ENCODE peak calls at places on chromosome 2, in four cellular contexts. One of them, this sample, is unnamed. For H3K4me1, the result is how much of the 10 kb centered on the place peaks cover.

GRCh38 chr2:77228379-77228778 is 293.8 kb downstream of the LRRTM4 start:
- DNase-seq in adrenal gland: no peak
- DNase-seq in heart left ventricle: no peak
- DNase-seq in testis: no peak
- DNase-seq in this sample: no peak

GRCh38 chr2:159002465-159003130 is 34.2 kb downstream of the TANC1 start:
- DNase-seq in adrenal gland: no peak
- DNase-seq in heart left ventricle: no peak
- DNase-seq in testis: no peak
- DNase-seq in this sample: no peak

GRCh38 chr2:72137498-72138010 is 10.1 kb downstream of the CYP26B1 start:
- DNase-seq in adrenal gland: peak
- DNase-seq in heart left ventricle: peak
- DNase-seq in testis: peak
- DNase-seq in this sample: peak

GRCh38 chr2:40352321-40353099 is 99.4 kb downstream of the SLC8A1 start:
- DNase-seq in adrenal gland: no peak
- DNase-seq in heart left ventricle: no peak
- DNase-seq in testis: no peak
- DNase-seq in this sample: no peak

GRCh38 chr2:9519250-9519649 is 36.4 kb downstream of the ADAM17 start:
- DNase-seq in adrenal gland: no peak
- DNase-seq in heart left ventricle: no peak
- DNase-seq in testis: no peak
- DNase-seq in this sample: no peak

GRCh38 chr2:63742592-63742991 is 99.1 kb upstream of the UGP2 start:
- DNase-seq in adrenal gland: no peak
- DNase-seq in heart left ventricle: no peak
- DNase-seq in testis: no peak
- DNase-seq in this sample: no peak

GRCh38 chr2:218861645-218862318 is 2.2 kb downstream of the WNT6 start:
- DNase-seq in adrenal gland: no peak
- DNase-seq in heart left ventricle: no peak
- DNase-seq in testis: no peak
- DNase-seq in this sample: peak

GRCh38 chr2:234995332-234996007 is 43.7 kb downstream of the SH3BP4 start:
- DNase-seq in adrenal gland: no peak
- DNase-seq in heart left ventricle: no peak
- DNase-seq in testis: peak
- DNase-seq in this sample: peak

GRCh38 chr2:19649785-19650380 is 251.9 kb downstream of the TTC32 start:
- DNase-seq in adrenal gland: no peak
- DNase-seq in heart left ventricle: peak
- DNase-seq in testis: no peak
- DNase-seq in this sample: peak

GRCh38 chr2:171811229-171811628 is 82.8 kb downstream of the SLC25A12 start:
- DNase-seq in adrenal gland: no peak
- DNase-seq in heart left ventricle: no peak
- DNase-seq in testis: no peak
- DNase-seq in this sample: no peak

GRCh38 chr2:39632871-39633270 is 32.8 kb upstream of the TMEM178A start:
- DNase-seq in adrenal gland: no peak
- DNase-seq in heart left ventricle: no peak
- DNase-seq in testis: no peak
- DNase-seq in this sample: no peak

GRCh38 chr2:97979894-97980293 is 15.9 kb downstream of the TMEM131 start:
- DNase-seq in adrenal gland: no peak
- DNase-seq in heart left ventricle: no peak
- DNase-seq in testis: no peak
- DNase-seq in this sample: no peak

GRCh38 chr2:46412010-46412409 is 67.4 kb upstream of the TMEM247 start:
- DNase-seq in adrenal gland: no peak
- DNase-seq in heart left ventricle: no peak
- DNase-seq in testis: no peak
- DNase-seq in this sample: no peak

GRCh38 chr2:126409850-126410249 is 246.1 kb upstream of the GYPC start:
- DNase-seq in adrenal gland: no peak
- DNase-seq in heart left ventricle: no peak
- DNase-seq in testis: no peak
- DNase-seq in this sample: no peak

DNA sequence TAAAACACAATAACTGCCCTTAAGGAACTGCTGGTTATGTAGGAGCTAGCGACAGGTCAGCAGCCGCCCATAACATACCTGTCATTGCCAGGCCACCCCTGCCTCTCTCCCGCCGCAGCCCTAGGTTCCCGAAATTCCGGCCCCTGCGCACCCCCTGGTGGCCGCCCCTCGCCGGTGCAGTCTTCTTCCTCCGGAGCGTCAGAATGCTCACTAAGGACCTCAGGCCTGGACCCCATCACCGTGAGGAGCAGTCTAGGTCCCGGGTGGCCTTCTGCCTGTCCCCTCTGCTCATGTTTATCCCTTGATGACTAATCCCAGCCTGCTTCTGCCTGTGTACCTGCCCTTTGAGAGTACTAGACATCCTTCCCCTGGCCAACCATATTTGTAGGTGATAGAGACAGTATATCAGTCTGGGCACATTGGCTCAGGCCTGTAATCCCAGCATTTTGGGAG is 115.7 kb upstream of the SLC1A4 start:
- DNase-seq in adrenal gland: peak
- DNase-seq in heart left ventricle: peak
- DNase-seq in testis: peak
- DNase-seq in this sample: peak
- TF ChIP-seq POLR2A in adrenal gland: no peak
- TF ChIP-seq POLR2A in heart left ventricle: peak
- TF ChIP-seq POLR2A in testis: no peak
- TF ChIP-seq POLR2A in this sample: no peak

DNA sequence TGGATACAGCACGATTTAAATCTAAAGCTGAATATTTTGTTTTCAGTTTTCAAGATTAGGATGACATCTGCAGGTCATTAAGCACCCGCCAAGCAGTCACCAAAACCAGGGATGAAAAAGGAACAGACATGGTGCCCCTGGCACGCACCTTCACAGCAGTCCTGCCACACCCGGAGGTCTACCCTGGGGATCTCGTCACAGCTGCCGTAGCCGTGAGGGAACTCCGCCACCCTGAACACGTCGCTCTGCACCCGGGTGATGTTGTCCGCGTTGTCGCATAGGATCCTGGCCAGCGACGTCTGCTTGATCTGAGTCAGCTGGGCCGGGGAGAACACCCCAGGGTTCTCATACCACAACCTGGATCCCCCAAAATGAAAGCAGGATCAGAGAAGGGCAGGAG is 101.1 kb downstream of the PXDN start:
- DNase-seq in adrenal gland: no peak
- DNase-seq in heart left ventricle: no peak
- DNase-seq in testis: no peak
- DNase-seq in this sample: peak
- H3K4me1 ChIP-seq in adrenal gland: under half
- H3K4me1 ChIP-seq in heart left ventricle: under half
- H3K4me1 ChIP-seq in testis: under half
- H3K4me1 ChIP-seq in this sample: under half

DNA sequence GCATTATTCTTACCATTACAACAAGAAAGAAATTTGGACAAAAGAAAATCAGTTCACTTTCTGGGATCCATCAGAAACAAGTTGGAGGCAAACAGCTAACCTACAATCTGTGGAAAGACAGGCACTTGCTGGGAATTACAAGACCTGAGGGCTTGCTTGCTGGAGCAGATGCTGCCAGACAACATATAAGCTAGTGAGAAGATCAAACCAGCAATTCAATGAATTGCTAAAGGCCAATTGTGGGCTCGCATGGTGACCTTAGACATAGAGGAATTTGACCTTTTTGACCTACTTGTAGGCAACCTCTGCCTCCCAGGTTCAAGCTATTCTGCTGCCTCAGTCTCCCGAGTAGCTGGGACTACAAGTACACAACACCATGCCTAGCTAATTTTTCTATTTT is 921.2 kb upstream of the CNTNAP5 start:
- DNase-seq in adrenal gland: no peak
- DNase-seq in heart left ventricle: no peak
- DNase-seq in testis: no peak
- DNase-seq in this sample: no peak
- H3K4me3 ChIP-seq in adrenal gland: no peak
- H3K4me3 ChIP-seq in heart left ventricle: no peak
- H3K4me3 ChIP-seq in testis: no peak
- H3K4me3 ChIP-seq in this sample: no peak

DNA sequence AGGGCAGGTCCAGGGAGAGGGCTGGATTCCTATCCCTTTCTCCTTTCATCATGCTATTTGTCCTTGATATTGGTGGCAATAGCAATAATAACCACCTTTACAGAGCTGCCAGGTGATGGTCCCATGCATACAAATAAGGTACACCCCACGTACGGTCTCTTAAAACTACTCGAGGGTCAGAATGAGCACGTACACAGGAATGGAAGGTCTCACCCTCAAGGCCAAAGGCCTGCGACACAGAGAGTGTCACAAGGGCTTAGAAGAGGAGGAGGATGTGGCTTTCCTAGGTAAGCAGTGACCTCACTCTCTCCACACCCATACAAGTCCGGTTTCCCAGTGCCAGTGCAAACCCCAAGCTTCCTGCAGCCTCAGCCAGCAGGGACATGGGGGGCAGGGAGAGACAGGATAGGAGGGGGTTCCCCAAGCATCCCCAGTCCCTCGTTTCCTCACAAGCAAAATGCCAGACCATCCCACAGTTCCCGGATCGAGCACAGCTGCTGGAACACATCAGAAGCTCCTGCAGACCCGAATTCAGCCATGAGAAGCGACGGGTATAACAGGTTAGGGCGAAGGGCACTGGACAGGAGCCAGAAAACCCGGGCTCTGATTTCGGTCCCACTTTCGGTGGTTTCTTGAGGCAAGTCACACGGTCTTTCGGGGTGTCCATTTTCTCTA is 49.2 kb downstream of the PLB1 start:
- DNase-seq in adrenal gland: peak
- DNase-seq in heart left ventricle: no peak
- DNase-seq in testis: peak
- DNase-seq in this sample: no peak
- TF ChIP-seq POLR2A in adrenal gland: no peak
- TF ChIP-seq POLR2A in heart left ventricle: no peak
- TF ChIP-seq POLR2A in testis: no peak
- TF ChIP-seq POLR2A in this sample: no peak

This sample was measured in sigmoid colon.